ENCODE peak calls at places on chromosomes 4 and X, in nine cellular contexts. Z is neural crest cell, P is foreskin keratinocyte, U is lung, V is GM06990, R is ovary, A is MCF 10A, I is mucosa of descending colon, B is brain microvascular endothelial cell. K is an unnamed sample.

GRCh38 chr4:176758731-176759130 is 34.0 kb downstream of the VEGFC start:
- DNase-seq in R (no peak), I (no peak), U (no peak), V (no peak), B (no peak), A (no peak), P (no peak), Z (no peak), K (no peak)

GRCh38 chrX:149274516-149275105 is 230.5 kb downstream of the IDS start:
- DNase-seq in R (no peak), U (no peak), V (no peak), P (peak; percentile 15), A (peak; percentile 58), B (peak; percentile 24), I (no peak), Z (no peak), K (no peak)

GRCh38 chr4:73750730-73751129 is 10.4 kb downstream of the CXCL8 start:
- DNase-seq in V (no peak), U (no peak), R (no peak), Z (no peak), A (no peak), B (no peak), P (no peak), I (no peak), K (no peak)

GRCh38 chr4:66554844-66555243 is 884.6 kb upstream of the EPHA5 start:
- DNase-seq in R (no peak), B (no peak), P (peak; percentile 63), V (no peak), I (no peak), U (no peak), A (no peak), Z (no peak), K (no peak)

GRCh38 chrX:136823175-136823574 is 42.4 kb upstream of the ARHGEF6 start:
- DNase-seq in Z (no peak), P (peak; percentile 7), I (no peak), U (no peak), B (peak; percentile 5), R (no peak), V (no peak), A (peak; percentile 24), K (no peak)

GRCh38 chr4:26015133-26015651 is 101.2 kb downstream of the SMIM20 start:
- DNase-seq in A (no peak), I (peak; percentile 69), R (no peak), B (peak; percentile 86), Z (no peak), U (no peak), V (no peak), P (no peak), K (no peak)

GRCh38 chr4:180823116-180823515 is 1420.1 kb upstream of the TENM3 start:
- DNase-seq in U (no peak), A (no peak), B (no peak), R (no peak), P (no peak), V (no peak), Z (no peak), I (no peak), K (no peak)

GRCh38 chrX:31323658-31324057 is 251.8 kb upstream of the FTHL17 start:
- DNase-seq in B (no peak), P (no peak), U (no peak), A (no peak), Z (no peak), V (peak; percentile 33), R (no peak), I (no peak), K (no peak)

GRCh38 chr4:78002260-78002659 is 54.9 kb upstream of the FRAS1 start:
- DNase-seq in B (peak; percentile 5), V (no peak), P (peak; percentile 14), A (no peak), Z (no peak), I (no peak), R (no peak), U (no peak), K (no peak)

GRCh38 chrX:15674514-15674898 is 9.9 kb upstream of the CLTRN start:
- DNase-seq in V (no peak), A (peak; percentile 98), I (peak; percentile 97), U (peak; percentile 95), P (peak; percentile 72), B (peak; percentile 96), R (peak; percentile 98), Z (peak; percentile 64), K (peak; percentile 91)

GRCh38 chr4:15106417-15106816 is 104.1 kb downstream of the CPEB2 start:
- DNase-seq in U (no peak), I (no peak), Z (no peak), B (peak; percentile 5), P (no peak), R (no peak), V (no peak), A (no peak), K (no peak)

GRCh38 chrX:52933976-52934703 is 24.2 kb downstream of the FAM156A start:
- DNase-seq in R (no peak), U (no peak), I (no peak), P (peak; percentile 16), V (no peak), B (no peak), Z (no peak), A (no peak), K (no peak)

GRCh38 chr4:4338201-4338600 is 48.1 kb downstream of the ZBTB49 start:
- DNase-seq in A (no peak), V (no peak), R (no peak), I (no peak), Z (no peak), U (no peak), B (no peak), P (no peak), K (no peak)

GRCh38 chr4:4338632-4339031 is 48.3 kb upstream of the NSG1 start:
- DNase-seq in R (no peak), I (no peak), P (no peak), B (no peak), U (no peak), A (no peak), V (no peak), Z (no peak), K (no peak)

GRCh38 chr4:4333265-4333706 is 43.2 kb downstream of the ZBTB49 start:
- DNase-seq in A (peak; percentile 5), Z (no peak), B (peak; percentile 75), V (no peak), R (no peak), I (no peak), U (peak; percentile 38), P (no peak), K (peak; percentile 37)

GRCh38 chr4:4332529-4332928 is 42.5 kb downstream of the ZBTB49 start:
- DNase-seq in B (no peak), R (no peak), V (no peak), I (no peak), Z (no peak), U (no peak), A (no peak), P (no peak), K (no peak)

DNA sequence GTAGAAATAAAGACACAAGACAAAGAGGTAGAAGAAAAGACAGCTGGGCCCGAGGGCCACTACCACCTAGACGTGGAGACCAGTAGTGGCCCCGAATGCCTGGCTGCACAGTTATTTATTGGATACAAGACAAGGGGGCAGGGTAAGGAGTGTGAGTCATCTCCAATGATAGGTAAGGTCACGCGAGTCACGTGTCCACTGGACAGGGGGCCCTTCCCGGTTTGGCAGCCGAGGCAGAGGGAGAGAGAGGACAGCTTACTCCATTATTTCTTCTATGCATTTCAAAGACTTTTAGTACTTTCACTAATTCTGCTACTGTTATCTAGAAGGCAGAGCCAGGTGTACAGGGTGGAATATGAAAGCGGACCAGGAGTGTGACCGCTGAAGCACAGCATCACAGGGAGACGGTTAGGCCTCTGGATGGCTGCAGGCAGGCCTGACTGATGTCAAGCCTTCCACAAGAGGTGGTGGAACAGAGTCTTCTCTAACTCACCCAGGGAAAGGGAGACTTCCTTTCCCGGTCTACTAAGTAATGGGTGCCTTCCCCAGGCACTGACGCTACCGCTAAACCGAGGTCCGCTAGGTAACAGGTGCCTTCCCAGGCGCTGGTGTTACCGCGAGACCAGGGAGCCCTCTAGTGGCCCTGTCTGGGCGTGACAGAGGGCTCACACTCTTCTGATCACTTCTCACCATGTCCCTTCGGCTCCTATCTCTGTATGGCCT is 44.9 kb downstream of the ZBTB49 start:
- DNase-seq in I (peak; percentile 67), B (peak; percentile 36), Z (peak; percentile 60), R (peak; percentile 57), V (peak; percentile 32), A (peak; percentile 69), P (peak; percentile 6), U (peak; percentile 70), K (peak; percentile 50)
- TF ChIP-seq CTCF in I (peak; percentile 64), B (peak; percentile 82), Z (peak; percentile 85), R (peak; percentile 61), V (peak; percentile 92), A (peak; percentile 76), P (peak; percentile 91), U (peak; percentile 66), K (peak; percentile 87)

DNA sequence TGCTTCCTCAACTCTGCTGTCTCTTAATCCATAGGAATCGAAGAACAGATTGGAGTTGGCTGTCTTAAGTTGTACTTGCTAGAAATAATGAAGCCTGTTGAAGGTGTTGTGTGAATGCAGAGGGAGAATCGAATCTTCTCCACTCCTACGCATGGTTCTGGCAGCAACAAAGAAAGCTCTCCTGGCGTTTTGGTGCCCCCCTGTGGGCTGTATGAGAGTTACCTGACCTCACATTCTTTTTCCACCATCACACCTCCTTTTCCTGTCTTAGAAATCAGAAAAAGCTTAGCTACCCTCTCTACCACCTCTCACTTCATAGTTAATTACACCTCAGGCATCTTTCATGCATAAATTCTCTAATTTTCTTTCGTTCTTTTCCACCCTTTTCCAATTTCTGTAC is 16.3 kb downstream of the KLF8 start:
- DNase-seq in R (peak; percentile 52), P (no peak), B (peak; percentile 23), Z (peak; percentile 30), I (no peak), A (peak; percentile 71), U (peak; percentile 43), V (no peak), K (no peak)
- TF ChIP-seq CTCF in R (no peak), P (peak; percentile 71), B (peak; percentile 71), Z (peak; percentile 75), I (no peak), A (peak; percentile 67), U (peak; percentile 42), V (peak; percentile 72), K (peak; percentile 59)

GRCh38 chr4:126582737-126583136 is 1050.0 kb upstream of the INTU start:
- DNase-seq in V (no peak), I (no peak), Z (no peak), R (no peak), U (no peak), P (no peak), B (no peak), A (peak; percentile 29), K (no peak)
- TF ChIP-seq CTCF in V (no peak), I (no peak), Z (no peak), R (no peak), U (no peak), P (no peak), B (peak; percentile 36), A (no peak), K (no peak)

DNA sequence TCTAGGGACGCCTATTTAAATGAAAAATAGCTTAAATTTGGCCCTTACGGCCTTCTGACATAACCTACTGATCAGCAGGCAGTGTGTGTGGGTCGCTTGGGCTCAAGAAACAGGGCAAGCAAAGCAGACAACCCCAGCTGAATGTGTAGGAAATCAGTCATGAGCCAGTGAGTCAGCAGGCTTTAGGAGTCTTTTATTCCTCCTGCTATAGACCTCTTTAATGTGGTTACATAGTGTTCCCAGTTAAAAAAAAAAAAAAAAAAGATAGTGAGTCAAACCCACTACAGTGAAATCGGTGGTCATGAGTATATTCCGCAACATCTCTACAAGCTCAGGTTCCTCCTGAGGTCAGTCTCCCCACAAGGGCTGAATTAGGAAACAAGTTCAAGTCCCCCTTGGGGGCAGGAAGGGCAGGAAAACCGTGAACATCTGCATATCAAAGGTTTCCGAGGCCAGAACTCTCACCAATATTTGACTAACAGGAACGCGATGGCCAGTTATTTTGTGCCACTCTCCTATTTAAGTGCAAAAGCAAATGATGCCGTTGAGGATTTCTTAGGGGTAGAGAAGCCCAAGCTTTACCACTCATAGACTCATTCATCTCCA is 32.7 kb downstream of the ACSL1 start:
- DNase-seq in I (no peak), V (no peak), Z (no peak), R (no peak), B (peak; percentile 94), P (peak; percentile 81), A (peak; percentile 93), U (no peak), K (peak; percentile 94)
- TF ChIP-seq CTCF in I (no peak), V (no peak), Z (no peak), R (no peak), B (no peak), P (no peak), A (no peak), U (no peak), K (no peak)